ENCODE peak calls at places on chromosomes 1 and 21, in seven cellular contexts. One of them, this sample, is unnamed.

GRCh38 chr1:55369474-55369873 is 154.3 kb upstream of the USP24 start:
- DNase-seq in heart left ventricle: no peak
- DNase-seq in WERI-Rb-1: no peak
- DNase-seq in sigmoid colon: no peak
- DNase-seq in kidney epithelial cell: no peak
- DNase-seq in endodermal cell: no peak
- DNase-seq in Peyer's patch: no peak
- DNase-seq in this sample: no peak

GRCh38 chr21:33032434-33033047 is 6.8 kb downstream of the OLIG2 start:
- DNase-seq in heart left ventricle: no peak
- DNase-seq in WERI-Rb-1: no peak
- DNase-seq in sigmoid colon: peak
- DNase-seq in kidney epithelial cell: no peak
- DNase-seq in endodermal cell: no peak
- DNase-seq in Peyer's patch: no peak
- DNase-seq in this sample: no peak

GRCh38 chr1:60746278-60746761 is 336.0 kb upstream of the NFIA start:
- DNase-seq in heart left ventricle: peak
- DNase-seq in WERI-Rb-1: no peak
- DNase-seq in sigmoid colon: no peak
- DNase-seq in kidney epithelial cell: no peak
- DNase-seq in endodermal cell: no peak
- DNase-seq in Peyer's patch: no peak
- DNase-seq in this sample: no peak

GRCh38 chr1:13832100-13832499 is 132.1 kb downstream of the PRDM2 start:
- DNase-seq in heart left ventricle: no peak
- DNase-seq in WERI-Rb-1: no peak
- DNase-seq in sigmoid colon: no peak
- DNase-seq in kidney epithelial cell: no peak
- DNase-seq in endodermal cell: no peak
- DNase-seq in Peyer's patch: no peak
- DNase-seq in this sample: no peak

GRCh38 chr1:88180449-88181108 is 503.5 kb upstream of the PKN2 start:
- DNase-seq in heart left ventricle: peak
- DNase-seq in WERI-Rb-1: peak
- DNase-seq in sigmoid colon: peak
- DNase-seq in kidney epithelial cell: no peak
- DNase-seq in endodermal cell: peak
- DNase-seq in Peyer's patch: peak
- DNase-seq in this sample: peak

GRCh38 chr1:226829105-226829504 is 41.3 kb upstream of the PSEN2 start:
- DNase-seq in heart left ventricle: no peak
- DNase-seq in WERI-Rb-1: no peak
- DNase-seq in sigmoid colon: no peak
- DNase-seq in kidney epithelial cell: no peak
- DNase-seq in endodermal cell: no peak
- DNase-seq in Peyer's patch: no peak
- DNase-seq in this sample: no peak

GRCh38 chr1:91889717-91890459 is 3.9 kb upstream of the TGFBR3 start:
- DNase-seq in heart left ventricle: no peak
- DNase-seq in WERI-Rb-1: no peak
- DNase-seq in sigmoid colon: no peak
- DNase-seq in kidney epithelial cell: no peak
- DNase-seq in endodermal cell: no peak
- DNase-seq in Peyer's patch: no peak
- DNase-seq in this sample: peak

GRCh38 chr1:47687618-47687940 is 249.7 kb downstream of the FOXD2 start:
- DNase-seq in heart left ventricle: no peak
- DNase-seq in WERI-Rb-1: no peak
- DNase-seq in sigmoid colon: peak
- DNase-seq in kidney epithelial cell: no peak
- DNase-seq in endodermal cell: peak
- DNase-seq in Peyer's patch: no peak
- DNase-seq in this sample: no peak

GRCh38 chr1:201270616-201271390 is 12.5 kb upstream of the PKP1 start:
- DNase-seq in heart left ventricle: no peak
- DNase-seq in WERI-Rb-1: peak
- DNase-seq in sigmoid colon: no peak
- DNase-seq in kidney epithelial cell: no peak
- DNase-seq in endodermal cell: peak
- DNase-seq in Peyer's patch: no peak
- DNase-seq in this sample: no peak

GRCh38 chr1:211632808-211633522 is 42.5 kb downstream of the NEK2 start:
- DNase-seq in heart left ventricle: peak
- DNase-seq in WERI-Rb-1: peak
- DNase-seq in sigmoid colon: peak
- DNase-seq in kidney epithelial cell: peak
- DNase-seq in endodermal cell: no peak
- DNase-seq in Peyer's patch: no peak
- DNase-seq in this sample: no peak

GRCh38 chr1:167273027-167273800 is 52.5 kb downstream of the POU2F1 start:
- DNase-seq in heart left ventricle: no peak
- DNase-seq in WERI-Rb-1: peak
- DNase-seq in sigmoid colon: no peak
- DNase-seq in kidney epithelial cell: peak
- DNase-seq in endodermal cell: no peak
- DNase-seq in Peyer's patch: no peak
- DNase-seq in this sample: peak

GRCh38 chr1:190588424-190588823 is 110.8 kb upstream of the BRINP3 start:
- DNase-seq in heart left ventricle: no peak
- DNase-seq in WERI-Rb-1: no peak
- DNase-seq in sigmoid colon: no peak
- DNase-seq in kidney epithelial cell: no peak
- DNase-seq in endodermal cell: no peak
- DNase-seq in Peyer's patch: no peak
- DNase-seq in this sample: no peak

GRCh38 chr1:244435562-244436205 is 16.0 kb downstream of the ADSS2 start:
- DNase-seq in heart left ventricle: no peak
- DNase-seq in WERI-Rb-1: no peak
- DNase-seq in sigmoid colon: no peak
- DNase-seq in kidney epithelial cell: no peak
- DNase-seq in endodermal cell: no peak
- DNase-seq in Peyer's patch: no peak
- DNase-seq in this sample: no peak

GRCh38 chr21:42654179-42654912 is 925 bp downstream of the PDE9A start:
- DNase-seq in heart left ventricle: no peak
- DNase-seq in WERI-Rb-1: peak
- DNase-seq in sigmoid colon: no peak
- DNase-seq in kidney epithelial cell: no peak
- DNase-seq in endodermal cell: peak
- DNase-seq in Peyer's patch: no peak
- DNase-seq in this sample: no peak

GRCh38 chr1:232704694-232705680 is 75.1 kb upstream of the SIPA1L2 start:
- DNase-seq in heart left ventricle: no peak
- DNase-seq in WERI-Rb-1: no peak
- DNase-seq in sigmoid colon: peak
- DNase-seq in kidney epithelial cell: peak
- DNase-seq in endodermal cell: no peak
- DNase-seq in Peyer's patch: peak
- DNase-seq in this sample: peak

GRCh38 chr21:35603471-35603870 is 456.9 kb downstream of the SETD4 start:
- DNase-seq in heart left ventricle: no peak
- DNase-seq in WERI-Rb-1: no peak
- DNase-seq in sigmoid colon: no peak
- DNase-seq in kidney epithelial cell: no peak
- DNase-seq in endodermal cell: peak
- DNase-seq in Peyer's patch: no peak
- DNase-seq in this sample: no peak

GRCh38 chr1:92536593-92537332 is 50.0 kb upstream of the GFI1 start:
- DNase-seq in heart left ventricle: no peak
- DNase-seq in WERI-Rb-1: no peak
- DNase-seq in sigmoid colon: no peak
- DNase-seq in kidney epithelial cell: peak
- DNase-seq in endodermal cell: no peak
- DNase-seq in Peyer's patch: no peak
- DNase-seq in this sample: peak

GRCh38 chr1:223273511-223273910 is 90.5 kb downstream of the SUSD4 start:
- DNase-seq in heart left ventricle: no peak
- DNase-seq in WERI-Rb-1: peak
- DNase-seq in sigmoid colon: no peak
- DNase-seq in kidney epithelial cell: no peak
- DNase-seq in endodermal cell: no peak
- DNase-seq in Peyer's patch: no peak
- DNase-seq in this sample: no peak

GRCh38 chr1:223270155-223270554 is 93.8 kb downstream of the SUSD4 start:
- DNase-seq in heart left ventricle: no peak
- DNase-seq in WERI-Rb-1: no peak
- DNase-seq in sigmoid colon: no peak
- DNase-seq in kidney epithelial cell: no peak
- DNase-seq in endodermal cell: no peak
- DNase-seq in Peyer's patch: no peak
- DNase-seq in this sample: no peak

GRCh38 chr1:223271085-223271781 is 92.7 kb downstream of the SUSD4 start:
- DNase-seq in heart left ventricle: no peak
- DNase-seq in WERI-Rb-1: no peak
- DNase-seq in sigmoid colon: no peak
- DNase-seq in kidney epithelial cell: no peak
- DNase-seq in endodermal cell: no peak
- DNase-seq in Peyer's patch: no peak
- DNase-seq in this sample: no peak

DNA sequence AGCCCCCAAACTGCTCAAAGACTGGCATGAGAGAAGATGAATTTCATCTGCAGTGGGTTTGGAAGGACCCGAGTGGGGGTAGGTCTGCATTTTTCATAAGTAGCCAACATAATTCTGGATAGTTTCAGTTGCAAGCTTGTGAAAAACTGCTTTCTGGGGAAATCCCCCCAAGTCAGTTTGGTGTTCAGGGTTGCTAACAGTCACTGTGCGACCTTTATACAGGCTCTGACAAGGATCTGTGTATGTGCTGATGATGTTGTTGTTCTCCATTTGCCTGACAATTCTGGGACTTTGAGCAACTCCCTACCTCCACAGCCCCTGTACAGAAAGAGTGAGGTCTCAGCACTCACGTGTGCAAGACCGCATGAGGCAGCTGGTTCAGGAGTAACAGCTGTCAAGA is 87.9 kb downstream of the SUSD4 start:
- DNase-seq in heart left ventricle: no peak
- DNase-seq in WERI-Rb-1: no peak
- DNase-seq in sigmoid colon: no peak
- DNase-seq in kidney epithelial cell: no peak
- DNase-seq in endodermal cell: peak
- DNase-seq in Peyer's patch: no peak
- DNase-seq in this sample: no peak
- H3K4me3 ChIP-seq in heart left ventricle: no peak
- H3K4me3 ChIP-seq in WERI-Rb-1: no peak
- H3K4me3 ChIP-seq in sigmoid colon: no peak
- H3K4me3 ChIP-seq in kidney epithelial cell: no peak
- H3K4me3 ChIP-seq in endodermal cell: no peak
- H3K4me3 ChIP-seq in Peyer's patch: no peak
- H3K4me3 ChIP-seq in this sample: no peak

GRCh38 chr1:202661136-202661845 is 49.0 kb downstream of the SYT2 start:
- DNase-seq in heart left ventricle: no peak
- DNase-seq in WERI-Rb-1: no peak
- DNase-seq in sigmoid colon: no peak
- DNase-seq in kidney epithelial cell: no peak
- DNase-seq in endodermal cell: no peak
- DNase-seq in Peyer's patch: no peak
- DNase-seq in this sample: no peak
- TF ChIP-seq CTCF in heart left ventricle: no peak
- TF ChIP-seq CTCF in WERI-Rb-1: peak
- TF ChIP-seq CTCF in sigmoid colon: no peak
- TF ChIP-seq CTCF in kidney epithelial cell: peak
- TF ChIP-seq CTCF in endodermal cell: peak
- TF ChIP-seq CTCF in Peyer's patch: no peak
- TF ChIP-seq CTCF in this sample: peak

DNA sequence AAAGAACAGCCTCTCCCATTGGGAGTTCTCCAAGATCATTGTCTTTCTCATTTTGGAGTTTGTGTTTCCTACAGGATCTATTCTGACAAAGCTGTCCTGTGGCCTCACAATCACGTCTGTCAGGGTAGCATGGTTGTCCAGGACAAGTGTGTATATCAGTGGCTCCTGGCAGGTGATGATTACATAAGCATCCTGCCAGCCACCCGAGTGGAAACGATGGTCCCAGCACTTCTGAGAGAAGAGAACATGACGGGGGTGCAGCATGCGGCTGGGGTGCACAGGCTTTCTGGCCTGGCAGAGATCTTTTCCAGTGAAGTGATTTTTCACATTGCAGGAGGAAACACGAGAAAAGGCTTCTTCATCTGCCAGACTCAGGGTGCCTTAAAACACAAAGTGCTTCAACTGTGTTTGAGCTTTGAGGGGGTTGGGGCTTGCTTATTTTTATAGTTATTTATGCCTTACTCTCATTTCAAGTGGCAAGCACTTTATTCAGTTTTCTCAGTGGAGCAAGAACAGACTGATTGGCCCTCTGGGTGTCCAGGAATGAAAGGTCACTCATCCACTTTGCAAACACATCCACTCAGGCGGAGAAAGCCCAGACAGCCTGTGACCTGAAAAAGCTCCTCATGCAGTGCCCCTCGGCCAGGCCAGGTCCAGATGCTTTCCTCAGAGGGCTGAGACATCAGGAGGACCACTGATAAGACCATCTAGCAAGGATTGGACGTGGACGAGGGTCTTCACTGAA is 186.0 kb downstream of the DUSP10 start:
- DNase-seq in heart left ventricle: no peak
- DNase-seq in WERI-Rb-1: no peak
- DNase-seq in sigmoid colon: no peak
- DNase-seq in kidney epithelial cell: no peak
- DNase-seq in endodermal cell: no peak
- DNase-seq in Peyer's patch: no peak
- DNase-seq in this sample: no peak
- H3K4me3 ChIP-seq in heart left ventricle: no peak
- H3K4me3 ChIP-seq in WERI-Rb-1: no peak
- H3K4me3 ChIP-seq in sigmoid colon: no peak
- H3K4me3 ChIP-seq in kidney epithelial cell: no peak
- H3K4me3 ChIP-seq in endodermal cell: no peak
- H3K4me3 ChIP-seq in Peyer's patch: no peak
- H3K4me3 ChIP-seq in this sample: no peak

GRCh38 chr1:40059292-40059959 is 18.9 kb downstream of the CAP1 start:
- DNase-seq in heart left ventricle: no peak
- DNase-seq in WERI-Rb-1: no peak
- DNase-seq in sigmoid colon: no peak
- DNase-seq in kidney epithelial cell: peak
- DNase-seq in endodermal cell: peak
- DNase-seq in Peyer's patch: no peak
- DNase-seq in this sample: no peak
- TF ChIP-seq CTCF in heart left ventricle: no peak
- TF ChIP-seq CTCF in WERI-Rb-1: no peak
- TF ChIP-seq CTCF in sigmoid colon: no peak
- TF ChIP-seq CTCF in kidney epithelial cell: no peak
- TF ChIP-seq CTCF in endodermal cell: peak
- TF ChIP-seq CTCF in Peyer's patch: no peak
- TF ChIP-seq CTCF in this sample: no peak

DNA sequence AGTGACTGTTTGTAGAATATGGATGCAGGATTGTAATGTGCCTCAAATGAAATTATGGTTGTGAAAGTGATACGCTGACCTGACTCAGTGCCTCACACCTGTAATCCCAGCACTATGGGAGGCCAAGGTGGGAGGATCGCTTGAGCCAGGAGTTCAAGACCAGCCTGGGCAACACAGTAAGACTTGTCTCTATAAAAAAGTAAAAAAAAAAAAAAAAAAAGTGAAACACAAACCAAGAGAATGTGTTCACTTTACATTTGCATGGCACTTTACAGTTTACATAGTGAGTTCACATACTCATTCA is 2.0 kb downstream of the CAPN2 start:
- DNase-seq in heart left ventricle: no peak
- DNase-seq in WERI-Rb-1: no peak
- DNase-seq in sigmoid colon: no peak
- DNase-seq in kidney epithelial cell: no peak
- DNase-seq in endodermal cell: no peak
- DNase-seq in Peyer's patch: no peak
- DNase-seq in this sample: no peak
- H3K4me3 ChIP-seq in heart left ventricle: peak
- H3K4me3 ChIP-seq in WERI-Rb-1: no peak
- H3K4me3 ChIP-seq in sigmoid colon: no peak
- H3K4me3 ChIP-seq in kidney epithelial cell: peak
- H3K4me3 ChIP-seq in endodermal cell: peak
- H3K4me3 ChIP-seq in Peyer's patch: no peak
- H3K4me3 ChIP-seq in this sample: peak

This sample was measured in retinal pigment epithelial cell.